ENCODE peak calls at places on chromosomes 1 and 21, in five cellular contexts. L is K562, U is SK-N-SH, Z is HepG2, W is GM12878. Q is an unnamed sample.

GRCh38 chr1:97094257-97094972 is 372.8 kb downstream of the PTBP2 start:
- DNase-seq in W (no peak), L (no peak), Z (no peak), U (no peak), Q (no peak)

GRCh38 chr1:46224966-46225365 is 21.8 kb downstream of the LURAP1 start:
- DNase-seq in U (no peak), W (no peak), Z (no peak), L (no peak), Q (no peak)

GRCh38 chr21:39153373-39153772 is 29.9 kb downstream of the PSMG1 start:
- DNase-seq in W (no peak), U (peak; percentile 44), Z (no peak), L (peak; percentile 55), Q (no peak)

GRCh38 chr1:226976671-226977287 is 36.7 kb downstream of the COQ8A start:
- DNase-seq in U (no peak), L (no peak), Z (no peak), W (no peak), Q (no peak)

GRCh38 chr1:50271968-50272578 is 151.2 kb downstream of the DMRTA2 start:
- DNase-seq in L (peak; percentile 37), Z (peak; percentile 15), W (no peak), U (peak; percentile 65), Q (peak; percentile 70)

GRCh38 chr1:62676606-62677356 is 11.4 kb downstream of the DOCK7 start:
- DNase-seq in L (no peak), Z (no peak), W (no peak), U (no peak), Q (no peak)

GRCh38 chr1:107262472-107263286 is 121.8 kb downstream of the NTNG1 start:
- DNase-seq in U (no peak), Z (peak; percentile 1), L (no peak), W (no peak), Q (no peak)

GRCh38 chr1:224580006-224580405 is 36.1 kb upstream of the CNIH3 start:
- DNase-seq in W (no peak), Z (no peak), U (no peak), L (no peak), Q (no peak)

GRCh38 chr1:1784933-1785332 is 6.7 kb upstream of the NADK start:
- DNase-seq in U (no peak), Z (no peak), W (no peak), L (no peak), Q (no peak)

GRCh38 chr1:155834296-155834926 is 22.6 kb downstream of the GON4L start:
- DNase-seq in W (no peak), L (peak; percentile 94), Z (no peak), U (peak; percentile 16), Q (no peak)

GRCh38 chr1:28877132-28877781 is 37.1 kb upstream of the EPB41 start:
- DNase-seq in L (peak; percentile 92), U (peak; percentile 80), Z (peak; percentile 62), W (peak; percentile 28), Q (peak; percentile 92)

GRCh38 chr1:205432116-205432515 is 10.3 kb upstream of the LEMD1 start:
- DNase-seq in U (no peak), L (no peak), Z (no peak), W (no peak), Q (no peak)

GRCh38 chr1:72435025-72435424 is 152.7 kb upstream of the NEGR1 start:
- DNase-seq in W (no peak), L (no peak), U (no peak), Z (no peak), Q (no peak)

GRCh38 chr1:9827558-9828185 is 3.9 kb upstream of the CLSTN1 start:
- DNase-seq in L (peak; percentile 57), U (no peak), Z (no peak), W (no peak), Q (no peak)

GRCh38 chr1:95353185-95353584 is 119.2 kb downstream of the RWDD3 start:
- DNase-seq in Z (no peak), L (no peak), U (no peak), W (no peak), Q (no peak)

GRCh38 chr1:96388421-96389310 is 332.9 kb upstream of the PTBP2 start:
- DNase-seq in W (no peak), L (no peak), U (no peak), Z (no peak), Q (no peak)

GRCh38 chr1:185971688-185972087 is 237.5 kb downstream of the HMCN1 start:
- DNase-seq in Z (no peak), W (no peak), L (no peak), U (no peak), Q (no peak)

GRCh38 chr1:231171623-231172197 is 9.9 kb downstream of the TRIM67 start:
- DNase-seq in U (no peak), W (no peak), L (no peak), Z (no peak), Q (no peak)

GRCh38 chr21:17585875-17586450 is 26.7 kb downstream of the BTG3 start:
- DNase-seq in L (peak; percentile 58), U (peak; percentile 35), W (no peak), Z (peak; percentile 41), Q (no peak)

GRCh38 chr1:208497866-208498541 is 253.8 kb upstream of the PLXNA2 start:
- DNase-seq in Z (no peak), L (no peak), U (no peak), W (no peak), Q (no peak)

GRCh38 chr1:173420330-173420806 is 56.8 kb upstream of the PRDX6 start:
- DNase-seq in L (peak; percentile 90), U (peak; percentile 55), Z (peak; percentile 64), W (no peak), Q (peak; percentile 41)

DNA sequence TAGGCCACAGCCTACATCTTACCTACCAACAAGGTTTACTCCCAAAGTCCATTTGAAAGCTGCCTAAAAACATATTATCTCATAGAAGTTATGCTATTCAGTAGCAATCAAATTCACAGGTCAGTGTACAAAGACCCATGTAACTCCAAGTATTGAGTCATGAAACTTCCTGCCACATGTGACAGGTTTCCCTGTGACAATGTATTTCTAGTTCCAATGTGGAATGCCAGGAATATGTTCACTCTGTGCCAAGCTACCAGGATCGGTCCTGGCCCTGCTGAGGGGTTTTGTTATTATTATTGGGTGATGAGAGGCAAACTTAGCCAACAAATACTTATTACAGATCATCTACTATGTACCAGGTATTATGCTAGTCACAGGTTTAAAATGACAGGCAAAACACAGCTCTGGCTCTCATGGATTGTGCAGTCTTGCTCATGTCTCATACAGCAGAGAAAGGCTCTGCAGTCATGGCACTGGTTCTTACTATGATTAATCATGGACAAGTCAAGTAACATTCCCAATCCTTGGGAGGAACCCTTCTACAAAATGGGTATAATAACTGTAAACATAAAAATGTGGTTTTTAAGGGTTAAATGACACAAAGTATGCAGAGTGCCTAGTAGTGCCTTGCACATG is 22.5 kb downstream of the DPH5 start:
- DNase-seq in L (no peak), W (no peak), U (no peak), Z (peak; percentile 20), Q (no peak)
- TF ChIP-seq CHD2 in L (no peak), W (no peak), U (no peak), Z (no peak), Q (no peak)

GRCh38 chr1:24027838-24028468 is 47.8 kb upstream of the SRSF10 start:
- DNase-seq in W (peak; percentile 20), Z (peak; percentile 60), U (peak; percentile 38), L (peak; percentile 32), Q (no peak)
- TF ChIP-seq POLR2AphosphoS5 in W (no peak), Z (no peak), U (no peak), L (no peak), Q (no peak)

DNA sequence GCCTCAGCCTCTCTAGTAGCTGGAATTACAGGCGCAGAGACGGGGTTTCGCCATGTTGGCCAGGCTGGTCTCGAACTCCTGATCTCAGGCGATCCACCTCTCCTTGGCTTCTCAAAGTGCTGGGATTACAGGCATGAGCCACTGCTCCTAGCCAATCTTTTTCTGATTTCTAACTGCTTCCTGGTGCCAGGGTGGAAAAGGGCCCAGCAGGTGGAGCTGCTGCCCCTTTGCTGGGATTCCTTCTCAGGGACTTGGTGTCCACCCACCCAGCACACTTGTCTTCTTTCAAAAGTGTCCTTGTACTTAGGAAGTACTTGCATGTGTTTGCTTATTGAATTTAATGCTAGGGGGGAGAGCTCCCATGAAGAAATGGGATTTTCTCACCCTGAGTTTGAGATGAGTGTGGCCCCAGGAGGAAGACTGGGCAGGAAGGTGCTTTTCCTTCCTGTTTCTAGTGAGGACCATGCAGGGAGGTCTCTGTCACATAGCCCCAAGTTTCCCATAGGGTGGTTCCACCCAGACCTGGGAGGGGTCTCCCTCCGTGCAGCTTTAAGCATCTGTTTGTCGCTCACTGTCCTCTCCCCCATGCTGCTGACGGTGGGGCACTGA is 14.2 kb downstream of the UTP11 start:
- DNase-seq in U (no peak), L (peak; percentile 65), Z (no peak), W (no peak), Q (no peak)
- TF ChIP-seq CHD2 in U (no peak), L (no peak), Z (no peak), W (no peak), Q (no peak)

DNA sequence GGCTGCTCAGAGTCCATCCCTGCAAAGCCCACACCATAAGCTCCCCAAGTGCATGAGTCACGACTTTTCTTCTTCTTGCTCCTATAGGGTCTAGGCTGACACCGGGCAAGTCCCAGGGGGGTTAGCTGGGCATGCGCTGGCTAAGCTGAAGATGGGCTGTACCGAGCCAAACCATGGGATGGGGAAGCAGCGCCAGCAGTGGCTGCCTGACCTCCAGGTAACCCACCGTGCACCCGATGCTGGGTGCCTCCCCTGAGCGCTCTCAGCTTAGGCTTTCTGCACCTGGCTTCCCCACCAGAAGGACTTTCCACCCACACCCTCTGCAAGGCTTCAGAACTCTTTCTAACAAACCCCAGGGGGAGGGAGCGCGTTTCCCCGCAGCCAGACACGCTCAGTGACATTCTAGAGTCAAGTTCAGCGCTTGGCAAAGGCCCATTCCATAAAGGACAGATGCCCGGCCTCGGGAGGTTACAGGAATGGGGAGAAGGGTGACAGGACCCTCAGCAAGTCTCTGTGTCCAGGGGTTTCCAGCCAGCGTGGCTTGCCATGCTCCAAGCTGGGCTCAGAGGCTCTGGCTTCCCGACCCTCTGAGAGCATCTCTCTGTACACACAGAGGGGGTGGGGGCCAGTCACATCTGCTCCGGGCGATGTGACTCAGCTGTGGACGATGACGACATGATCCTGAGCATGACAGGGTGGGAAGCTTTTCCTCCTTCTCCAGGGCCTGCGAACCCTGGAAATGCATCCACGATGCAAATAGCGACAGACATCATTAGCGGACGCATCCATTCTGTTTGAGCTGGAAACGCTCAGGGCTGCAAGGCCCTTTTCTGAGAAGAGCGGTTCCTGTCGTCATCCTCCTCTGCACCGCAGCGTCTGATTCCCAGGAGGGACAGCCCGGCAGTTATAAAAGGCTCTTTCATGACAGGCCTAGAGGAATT is 107.8 kb downstream of the SIK1 start:
- DNase-seq in Z (no peak), U (peak; percentile 77), L (peak; percentile 20), W (peak; percentile 19), Q (no peak)
- TF ChIP-seq POLR2AphosphoS5 in Z (no peak), U (no peak), L (no peak), W (no peak), Q (no peak)

GRCh38 chr1:44359234-44359937 is 4.3 kb upstream of the ERI3 start:
- DNase-seq in U (no peak), L (no peak), Z (no peak), W (no peak), Q (no peak)
- TF ChIP-seq CHD2 in U (no peak), L (no peak), Z (no peak), W (no peak), Q (no peak)

GRCh38 chr1:66373072-66373685 is 160.8 kb upstream of the SGIP1 start:
- DNase-seq in L (no peak), W (no peak), Z (no peak), U (no peak), Q (no peak)

GRCh38 chr1:66372522-66373071 is 161.4 kb upstream of the SGIP1 start:
- DNase-seq in L (no peak), U (no peak), W (no peak), Z (no peak), Q (no peak)

GRCh38 chr1:66375125-66375524 is 158.8 kb upstream of the SGIP1 start:
- DNase-seq in W (no peak), Z (no peak), U (no peak), L (no peak), Q (no peak)

GRCh38 chr1:66374148-66374547 is 159.8 kb upstream of the SGIP1 start:
- DNase-seq in U (no peak), W (peak; percentile 72), Z (no peak), L (no peak), Q (no peak)

GRCh38 chr1:66374561-66375111 is 159.3 kb upstream of the SGIP1 start:
- DNase-seq in Z (no peak), L (no peak), U (no peak), W (peak; percentile 96), Q (no peak)
- TF ChIP-seq POLR2AphosphoS5 in Z (no peak), L (no peak), U (peak; percentile 76), W (peak; percentile 26), Q (no peak)

Q was measured in H1.